ENCODE peak calls at places on chromosomes 6 and 20, in seven cellular contexts. One of them, this sample, is unnamed.
A peak's percentile ranks its signal among the peaks of the same experiment; 100 is the strongest.

GRCh38 chr6:141105481-141105880 is 1027.2 kb upstream of the GJE1 start:
- DNase-seq in MM.1S: no peak
- DNase-seq in BE2C: no peak
- DNase-seq in lung: no peak
- DNase-seq in left ventricle myocardium inferior: no peak
- DNase-seq in transverse colon: no peak
- DNase-seq in adrenal gland: no peak
- DNase-seq in this sample: no peak

GRCh38 chr20:45985573-45985972 is 13.6 kb upstream of the ZNF335 start:
- DNase-seq in MM.1S: no peak
- DNase-seq in BE2C: no peak
- DNase-seq in lung: no peak
- DNase-seq in left ventricle myocardium inferior: no peak
- DNase-seq in transverse colon: no peak
- DNase-seq in adrenal gland: no peak
- DNase-seq in this sample: no peak

GRCh38 chr6:44268095-44268628 is 2.1 kb upstream of the TMEM151B start:
- DNase-seq in MM.1S: peak; percentile 57
- DNase-seq in BE2C: peak; percentile 67
- DNase-seq in lung: peak; percentile 61
- DNase-seq in left ventricle myocardium inferior: no peak
- DNase-seq in transverse colon: peak; percentile 71
- DNase-seq in adrenal gland: no peak
- DNase-seq in this sample: no peak

GRCh38 chr6:72999995-73000394 is 225.3 kb downstream of the KHDC1L start:
- DNase-seq in MM.1S: no peak
- DNase-seq in BE2C: no peak
- DNase-seq in lung: no peak
- DNase-seq in left ventricle myocardium inferior: no peak
- DNase-seq in transverse colon: no peak
- DNase-seq in adrenal gland: no peak
- DNase-seq in this sample: no peak

GRCh38 chr6:159760602-159761057 is 1.2 kb upstream of the ACAT2 start:
- DNase-seq in MM.1S: no peak
- DNase-seq in BE2C: no peak
- DNase-seq in lung: no peak
- DNase-seq in left ventricle myocardium inferior: no peak
- DNase-seq in transverse colon: no peak
- DNase-seq in adrenal gland: no peak
- DNase-seq in this sample: no peak

GRCh38 chr20:430091-430999 is 22.2 kb downstream of the RBCK1 start:
- DNase-seq in MM.1S: no peak
- DNase-seq in BE2C: no peak
- DNase-seq in lung: no peak
- DNase-seq in left ventricle myocardium inferior: no peak
- DNase-seq in transverse colon: no peak
- DNase-seq in adrenal gland: peak; percentile 49
- DNase-seq in this sample: no peak

GRCh38 chr6:123009101-123009500 is 13.1 kb downstream of the CLVS2 start:
- DNase-seq in MM.1S: no peak
- DNase-seq in BE2C: no peak
- DNase-seq in lung: no peak
- DNase-seq in left ventricle myocardium inferior: no peak
- DNase-seq in transverse colon: no peak
- DNase-seq in adrenal gland: no peak
- DNase-seq in this sample: no peak

GRCh38 chr6:138695193-138695592 is 78.4 kb upstream of the CCDC28A start:
- DNase-seq in MM.1S: no peak
- DNase-seq in BE2C: no peak
- DNase-seq in lung: no peak
- DNase-seq in left ventricle myocardium inferior: no peak
- DNase-seq in transverse colon: no peak
- DNase-seq in adrenal gland: no peak
- DNase-seq in this sample: no peak

GRCh38 chr6:127481081-127481480 is 21.9 kb upstream of the KIAA0408 start:
- DNase-seq in MM.1S: no peak
- DNase-seq in BE2C: no peak
- DNase-seq in lung: no peak
- DNase-seq in left ventricle myocardium inferior: no peak
- DNase-seq in transverse colon: no peak
- DNase-seq in adrenal gland: no peak
- DNase-seq in this sample: no peak

GRCh38 chr6:20286968-20287565 is 74.8 kb upstream of the MBOAT1 start:
- DNase-seq in MM.1S: no peak
- DNase-seq in BE2C: no peak
- DNase-seq in lung: no peak
- DNase-seq in left ventricle myocardium inferior: no peak
- DNase-seq in transverse colon: no peak
- DNase-seq in adrenal gland: no peak
- DNase-seq in this sample: no peak

GRCh38 chr6:87798393-87799278 is 96.6 kb upstream of the AKIRIN2 start:
- DNase-seq in MM.1S: no peak
- DNase-seq in BE2C: no peak
- DNase-seq in lung: no peak
- DNase-seq in left ventricle myocardium inferior: no peak
- DNase-seq in transverse colon: no peak
- DNase-seq in adrenal gland: no peak
- DNase-seq in this sample: no peak

GRCh38 chr6:30727920-30728605 is 7.9 kb downstream of the TUBB start:
- DNase-seq in MM.1S: no peak
- DNase-seq in BE2C: no peak
- DNase-seq in lung: no peak
- DNase-seq in left ventricle myocardium inferior: no peak
- DNase-seq in transverse colon: no peak
- DNase-seq in adrenal gland: peak; percentile 64
- DNase-seq in this sample: no peak

GRCh38 chr20:6886065-6886729 is 118.7 kb downstream of the BMP2 start:
- DNase-seq in MM.1S: no peak
- DNase-seq in BE2C: no peak
- DNase-seq in lung: no peak
- DNase-seq in left ventricle myocardium inferior: no peak
- DNase-seq in transverse colon: no peak
- DNase-seq in adrenal gland: no peak
- DNase-seq in this sample: no peak

GRCh38 chr6:27545271-27546046 is 72.6 kb upstream of the ZNF184 start:
- DNase-seq in MM.1S: no peak
- DNase-seq in BE2C: peak; percentile 83
- DNase-seq in lung: no peak
- DNase-seq in left ventricle myocardium inferior: no peak
- DNase-seq in transverse colon: no peak
- DNase-seq in adrenal gland: no peak
- DNase-seq in this sample: no peak

GRCh38 chr6:81638366-81638765 is 114.1 kb downstream of the TENT5A start:
- DNase-seq in MM.1S: no peak
- DNase-seq in BE2C: no peak
- DNase-seq in lung: no peak
- DNase-seq in left ventricle myocardium inferior: no peak
- DNase-seq in transverse colon: no peak
- DNase-seq in adrenal gland: no peak
- DNase-seq in this sample: no peak

GRCh38 chr6:101117397-101118185 is 236.5 kb upstream of the ASCC3 start:
- DNase-seq in MM.1S: no peak
- DNase-seq in BE2C: no peak
- DNase-seq in lung: no peak
- DNase-seq in left ventricle myocardium inferior: no peak
- DNase-seq in transverse colon: peak; percentile 70
- DNase-seq in adrenal gland: no peak
- DNase-seq in this sample: no peak

GRCh38 chr20:34522969-34523871 is 7.0 kb downstream of the DYNLRB1 start:
- DNase-seq in MM.1S: peak; percentile 74
- DNase-seq in BE2C: peak; percentile 76
- DNase-seq in lung: peak; percentile 42
- DNase-seq in left ventricle myocardium inferior: peak; percentile 32
- DNase-seq in transverse colon: peak; percentile 72
- DNase-seq in adrenal gland: peak; percentile 64
- DNase-seq in this sample: peak; percentile 56

GRCh38 chr20:60650087-60650486 is 602.0 kb upstream of the CDH4 start:
- DNase-seq in MM.1S: no peak
- DNase-seq in BE2C: no peak
- DNase-seq in lung: no peak
- DNase-seq in left ventricle myocardium inferior: no peak
- DNase-seq in transverse colon: no peak
- DNase-seq in adrenal gland: no peak
- DNase-seq in this sample: no peak

GRCh38 chr20:41233976-41234514 is 83.5 kb downstream of the ZHX3 start:
- DNase-seq in MM.1S: no peak
- DNase-seq in BE2C: no peak
- DNase-seq in lung: no peak
- DNase-seq in left ventricle myocardium inferior: no peak
- DNase-seq in transverse colon: no peak
- DNase-seq in adrenal gland: no peak
- DNase-seq in this sample: no peak

GRCh38 chr6:151082079-151082478 is 157.7 kb upstream of the AKAP12 start:
- DNase-seq in MM.1S: no peak
- DNase-seq in BE2C: no peak
- DNase-seq in lung: no peak
- DNase-seq in left ventricle myocardium inferior: no peak
- DNase-seq in transverse colon: no peak
- DNase-seq in adrenal gland: no peak
- DNase-seq in this sample: no peak

GRCh38 chr6:152701863-152702401 is 4.2 kb downstream of the MYCT1 start:
- DNase-seq in MM.1S: no peak
- DNase-seq in BE2C: no peak
- DNase-seq in lung: no peak
- DNase-seq in left ventricle myocardium inferior: no peak
- DNase-seq in transverse colon: no peak
- DNase-seq in adrenal gland: no peak
- DNase-seq in this sample: no peak

DNA sequence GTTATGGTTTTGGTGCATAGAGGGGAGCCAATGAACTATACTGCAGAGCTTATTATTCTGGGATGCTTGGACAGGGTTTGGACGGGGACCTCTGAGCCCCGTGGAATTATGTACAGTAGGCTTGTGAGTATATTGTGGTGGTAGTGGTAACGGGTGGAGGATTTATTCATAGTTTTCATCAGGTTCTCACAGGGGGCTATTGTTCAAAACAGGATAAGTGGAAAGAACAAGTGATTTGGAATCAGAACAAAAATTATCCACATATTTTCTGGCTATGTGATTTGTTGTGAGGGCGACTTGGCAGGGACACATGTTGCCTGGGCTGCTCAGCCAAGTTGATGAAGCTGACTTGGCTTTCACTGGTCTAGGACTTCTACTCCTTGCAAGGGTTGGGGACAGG is 64.6 kb upstream of the ELOVL5 start:
- DNase-seq in MM.1S: no peak
- DNase-seq in BE2C: no peak
- DNase-seq in lung: no peak
- DNase-seq in left ventricle myocardium inferior: no peak
- DNase-seq in transverse colon: no peak
- DNase-seq in adrenal gland: no peak
- DNase-seq in this sample: no peak
- H3K4me3 ChIP-seq in MM.1S: no peak overlapping the region
- H3K4me3 ChIP-seq in BE2C: no peak overlapping the region
- H3K4me3 ChIP-seq in lung: no peak overlapping the region
- H3K4me3 ChIP-seq in left ventricle myocardium inferior: no peak overlapping the region
- H3K4me3 ChIP-seq in transverse colon: no peak overlapping the region
- H3K4me3 ChIP-seq in adrenal gland: no peak overlapping the region
- H3K4me3 ChIP-seq in this sample: no peak overlapping the region

GRCh38 chr6:13260831-13261230 is 67.5 kb downstream of the TBC1D7 start:
- DNase-seq in MM.1S: no peak
- DNase-seq in BE2C: no peak
- DNase-seq in lung: no peak
- DNase-seq in left ventricle myocardium inferior: no peak
- DNase-seq in transverse colon: no peak
- DNase-seq in adrenal gland: no peak
- DNase-seq in this sample: no peak

GRCh38 chr6:13259393-13259792 is 68.9 kb downstream of the TBC1D7 start:
- DNase-seq in MM.1S: peak; percentile 89
- DNase-seq in BE2C: no peak
- DNase-seq in lung: no peak
- DNase-seq in left ventricle myocardium inferior: no peak
- DNase-seq in transverse colon: no peak
- DNase-seq in adrenal gland: no peak
- DNase-seq in this sample: no peak

GRCh38 chr6:13261464-13261994 is 66.8 kb downstream of the TBC1D7 start:
- DNase-seq in MM.1S: peak; percentile 77
- DNase-seq in BE2C: no peak
- DNase-seq in lung: no peak
- DNase-seq in left ventricle myocardium inferior: no peak
- DNase-seq in transverse colon: peak; percentile 19
- DNase-seq in adrenal gland: no peak
- DNase-seq in this sample: no peak

GRCh38 chr6:13262302-13263006 is 65.9 kb downstream of the TBC1D7 start:
- DNase-seq in MM.1S: no peak
- DNase-seq in BE2C: no peak
- DNase-seq in lung: no peak
- DNase-seq in left ventricle myocardium inferior: no peak
- DNase-seq in transverse colon: no peak
- DNase-seq in adrenal gland: no peak
- DNase-seq in this sample: no peak

GRCh38 chr6:13260116-13260598 is 68.2 kb downstream of the TBC1D7 start:
- DNase-seq in MM.1S: no peak
- DNase-seq in BE2C: no peak
- DNase-seq in lung: no peak
- DNase-seq in left ventricle myocardium inferior: no peak
- DNase-seq in transverse colon: no peak
- DNase-seq in adrenal gland: no peak
- DNase-seq in this sample: no peak
- H3K4me1 ChIP-seq in MM.1S: peaks cover 66% of the 10 kb centered on the region
- H3K4me1 ChIP-seq in BE2C: no peaks in the 10 kb centered on the region
- H3K4me1 ChIP-seq in lung: peaks cover 13% of the 10 kb centered on the region
- H3K4me1 ChIP-seq in left ventricle myocardium inferior: peaks cover 31% of the 10 kb centered on the region
- H3K4me1 ChIP-seq in transverse colon: no peaks in the 10 kb centered on the region
- H3K4me1 ChIP-seq in adrenal gland: no peaks in the 10 kb centered on the region
- H3K4me1 ChIP-seq in this sample: no peaks in the 10 kb centered on the region

GRCh38 chr20:15498926-15499325 is 1074.3 kb downstream of the KIF16B start:
- DNase-seq in MM.1S: no peak
- DNase-seq in BE2C: no peak
- DNase-seq in lung: no peak
- DNase-seq in left ventricle myocardium inferior: no peak
- DNase-seq in transverse colon: no peak
- DNase-seq in adrenal gland: no peak
- DNase-seq in this sample: no peak
- H3K4me3 ChIP-seq in MM.1S: no peak overlapping the region
- H3K4me3 ChIP-seq in BE2C: no peak overlapping the region
- H3K4me3 ChIP-seq in lung: no peak overlapping the region
- H3K4me3 ChIP-seq in left ventricle myocardium inferior: no peak overlapping the region
- H3K4me3 ChIP-seq in transverse colon: no peak overlapping the region
- H3K4me3 ChIP-seq in adrenal gland: no peak overlapping the region
- H3K4me3 ChIP-seq in this sample: no peak overlapping the region

GRCh38 chr20:16367948-16368560 is 205.2 kb downstream of the KIF16B start:
- DNase-seq in MM.1S: no peak
- DNase-seq in BE2C: no peak
- DNase-seq in lung: no peak
- DNase-seq in left ventricle myocardium inferior: no peak
- DNase-seq in transverse colon: no peak
- DNase-seq in adrenal gland: no peak
- DNase-seq in this sample: no peak

GRCh38 chr20:16366548-16366947 is 206.7 kb downstream of the KIF16B start:
- DNase-seq in MM.1S: no peak
- DNase-seq in BE2C: no peak
- DNase-seq in lung: no peak
- DNase-seq in left ventricle myocardium inferior: no peak
- DNase-seq in transverse colon: no peak
- DNase-seq in adrenal gland: no peak
- DNase-seq in this sample: no peak

GRCh38 chr20:16363832-16364687 is 209.2 kb downstream of the KIF16B start:
- DNase-seq in MM.1S: no peak
- DNase-seq in BE2C: no peak
- DNase-seq in lung: no peak
- DNase-seq in left ventricle myocardium inferior: no peak
- DNase-seq in transverse colon: no peak
- DNase-seq in adrenal gland: no peak
- DNase-seq in this sample: no peak

GRCh38 chr20:16360668-16361067 is 212.6 kb downstream of the KIF16B start:
- DNase-seq in MM.1S: no peak
- DNase-seq in BE2C: no peak
- DNase-seq in lung: no peak
- DNase-seq in left ventricle myocardium inferior: no peak
- DNase-seq in transverse colon: no peak
- DNase-seq in adrenal gland: no peak
- DNase-seq in this sample: no peak

GRCh38 chr20:16362642-16363041 is 210.6 kb downstream of the KIF16B start:
- DNase-seq in MM.1S: no peak
- DNase-seq in BE2C: no peak
- DNase-seq in lung: no peak
- DNase-seq in left ventricle myocardium inferior: no peak
- DNase-seq in transverse colon: no peak
- DNase-seq in adrenal gland: no peak
- DNase-seq in this sample: no peak
- H3K4me1 ChIP-seq in MM.1S: peaks cover 3% of the 10 kb centered on the region
- H3K4me1 ChIP-seq in BE2C: peaks cover 7% of the 10 kb centered on the region
- H3K4me1 ChIP-seq in lung: peaks cover 7% of the 10 kb centered on the region
- H3K4me1 ChIP-seq in left ventricle myocardium inferior: peaks cover 8% of the 10 kb centered on the region
- H3K4me1 ChIP-seq in transverse colon: no peaks in the 10 kb centered on the region
- H3K4me1 ChIP-seq in adrenal gland: no peaks in the 10 kb centered on the region
- H3K4me1 ChIP-seq in this sample: no peaks in the 10 kb centered on the region

This sample was measured in right atrium auricular region.